ENCODE peak calls at places on chromosomes 16 and 17, in ten cellular contexts. A is neural progenitor cell, T is body of pancreas, O is thoracic aorta, Y is astrocyte, E is psoas muscle, I is ascending aorta, U is right atrium auricular region, L is brain microvascular endothelial cell, K is Peyer's patch. D is an unnamed sample.

GRCh38 chr17:9700754-9701476 is 55.6 kb downstream of the USP43 start:
- DNase-seq in A (no peak), T (no peak), O (no peak), Y (no peak), E (no peak), I (no peak), U (no peak), L (no peak), K (no peak), D (no peak)

GRCh38 chr16:57711-58110 is 4.1 kb downstream of the SNRNP25 start:
- DNase-seq in A (no peak), T (no peak), O (no peak), Y (no peak), E (peak; percentile 59), I (no peak), U (no peak), L (no peak), K (no peak), D (no peak)

GRCh38 chr16:84277244-84277823 is 17.3 kb upstream of the WFDC1 start:
- DNase-seq in A (peak; percentile 84), T (peak; percentile 66), O (no peak), Y (peak; percentile 18), E (peak; percentile 75), I (no peak), U (peak; percentile 63), L (peak; percentile 40), K (peak; percentile 75), D (no peak)

GRCh38 chr17:7046127-7046724 is 2.3 kb upstream of the SLC16A11 start:
- DNase-seq in A (peak; percentile 54), T (peak; percentile 95), O (no peak), Y (no peak), E (no peak), I (no peak), U (no peak), L (no peak), K (peak; percentile 87), D (no peak)

GRCh38 chr17:32910769-32911168 is 17.2 kb upstream of the TMEM98 start:
- DNase-seq in A (no peak), T (no peak), O (no peak), Y (no peak), E (no peak), I (no peak), U (no peak), L (no peak), K (peak; percentile 62), D (no peak)

GRCh38 chr16:19071811-19072777 is 4.7 kb downstream of the COQ7 start:
- DNase-seq in A (peak; percentile 66), T (peak; percentile 70), O (no peak), Y (peak; percentile 11), E (peak; percentile 58), I (no peak), U (no peak), L (peak; percentile 71), K (peak; percentile 76), D (no peak)

GRCh38 chr17:13539421-13539820 is 62.3 kb downstream of the HS3ST3A1 start:
- DNase-seq in A (no peak), T (no peak), O (no peak), Y (no peak), E (no peak), I (no peak), U (no peak), L (no peak), K (no peak), D (no peak)

GRCh38 chr17:37744961-37745800 is at the start of gene HNF1B:
- DNase-seq in A (peak; percentile 56), T (peak; percentile 81), O (no peak), Y (no peak), E (no peak), I (no peak), U (no peak), L (no peak), K (peak; percentile 81), D (no peak)

GRCh38 chr16:84554627-84555328 is 50.3 kb upstream of the MEAK7 start:
- DNase-seq in A (no peak), T (no peak), O (no peak), Y (no peak), E (peak; percentile 1), I (no peak), U (no peak), L (no peak), K (no peak), D (no peak)

DNA sequence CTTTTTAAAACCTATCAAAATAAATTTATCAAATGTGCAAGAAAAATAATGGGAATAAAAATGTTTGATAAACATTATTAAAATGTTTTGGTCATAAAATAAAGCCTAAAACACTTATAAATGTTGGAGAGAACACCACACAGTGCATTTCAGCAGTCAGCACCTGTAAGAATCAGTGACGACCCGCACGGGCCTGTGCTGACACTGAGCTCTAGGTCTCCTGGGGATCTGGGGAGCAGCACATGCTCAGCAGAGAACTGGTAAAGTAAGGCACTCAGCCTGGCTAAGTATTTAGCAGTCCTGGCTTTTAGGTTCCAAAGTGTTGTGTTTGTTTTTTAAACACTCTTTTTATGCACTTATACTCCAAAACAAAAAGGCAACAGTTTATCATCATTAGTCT is 46.9 kb downstream of the HELZ start:
- DNase-seq in A (no peak), T (no peak), O (no peak), Y (no peak), E (no peak), I (no peak), U (no peak), L (no peak), K (no peak), D (no peak)
- H3K4me3 ChIP-seq in A (no peak overlapping the region), T (no peak overlapping the region), O (no peak overlapping the region), Y (no peak overlapping the region), E (no peak overlapping the region), I (no peak overlapping the region), U (no peak overlapping the region), L (no peak overlapping the region), K (no peak overlapping the region), D (no peak overlapping the region)

GRCh38 chr17:59826741-59827453 is 65.8 kb downstream of the TUBD1 start:
- DNase-seq in A (no peak), T (no peak), O (no peak), Y (no peak), E (no peak), I (no peak), U (no peak), L (no peak), K (no peak), D (no peak)
- TF ChIP-seq CTCF in A (no peak), T (no peak), O (no peak), Y (no peak), E (no peak), I (no peak), U (no peak), L (no peak), K (no peak), D (no peak)

GRCh38 chr17:72575542-72576233 is 454.9 kb downstream of the SOX9 start:
- DNase-seq in A (peak; percentile 21), T (no peak), O (no peak), Y (no peak), E (no peak), I (no peak), U (no peak), L (no peak), K (no peak), D (no peak)
- H3K4me3 ChIP-seq in A (peak overlapping the region; percentile 35), T (no peak overlapping the region), O (no peak overlapping the region), Y (no peak overlapping the region), E (no peak overlapping the region), I (no peak overlapping the region), U (no peak overlapping the region), L (no peak overlapping the region), K (no peak overlapping the region), D (no peak overlapping the region)

DNA sequence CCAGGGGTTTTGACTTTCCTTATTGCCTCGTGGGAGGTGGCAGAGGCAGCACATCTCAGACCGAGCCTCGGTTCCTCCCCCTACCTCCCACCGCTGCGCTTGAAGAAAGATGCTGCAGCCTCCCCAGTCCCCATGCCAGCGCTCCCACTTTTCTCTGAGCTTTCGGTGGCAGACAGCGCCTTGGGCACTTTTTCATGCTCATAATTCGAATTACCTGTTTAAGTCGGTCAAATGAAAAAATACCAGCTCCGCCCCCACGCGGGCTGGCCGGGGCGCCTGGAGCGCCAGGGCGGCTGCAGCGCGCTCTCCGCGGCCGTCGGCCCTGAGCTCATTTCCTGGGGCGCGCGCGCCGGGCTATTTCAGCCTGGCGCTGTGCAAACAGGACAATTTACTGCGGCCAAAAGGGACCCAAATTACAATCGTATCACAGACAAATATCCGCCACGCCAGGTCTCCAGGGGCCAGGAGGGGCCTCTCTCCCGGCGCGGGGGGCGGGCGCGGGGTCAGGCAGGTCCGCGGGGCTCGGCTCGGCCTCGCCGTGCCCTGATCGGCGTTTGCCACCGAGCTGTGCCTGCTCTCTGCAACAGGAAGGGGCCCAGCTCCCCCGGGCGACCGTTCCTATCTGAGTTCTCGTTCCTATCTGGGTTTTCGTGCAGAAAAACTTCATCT is 45.0 kb downstream of the SOST start:
- DNase-seq in A (peak; percentile 57), T (peak; percentile 39), O (no peak), Y (no peak), E (no peak), I (no peak), U (no peak), L (no peak), K (no peak), D (no peak)
- TF ChIP-seq CTCF in A (no peak), T (no peak), O (no peak), Y (no peak), E (no peak), I (no peak), U (no peak), L (no peak), K (no peak), D (no peak)

GRCh38 chr16:88651989-88652762 is 1.3 kb upstream of the CYBA start:
- DNase-seq in A (no peak), T (no peak), O (no peak), Y (no peak), E (no peak), I (no peak), U (no peak), L (no peak), K (no peak), D (no peak)
- H3K4me3 ChIP-seq in A (no peak overlapping the region), T (no peak overlapping the region), O (no peak overlapping the region), Y (no peak overlapping the region), E (no peak overlapping the region), I (no peak overlapping the region), U (no peak overlapping the region), L (no peak overlapping the region), K (no peak overlapping the region), D (no peak overlapping the region)

D was measured in HFF-Myc.